ENCODE peak calls at places on chromosomes 2 and 18, in seven cellular contexts. One of them, this sample, is unnamed.

GRCh38 chr2:205280630-205281225 is 401.6 kb upstream of the NRP2 start:
- DNase-seq in spleen: no peak
- DNase-seq in adrenal gland: no peak
- DNase-seq in NB4: no peak
- DNase-seq in ovary: no peak
- DNase-seq in K562: no peak
- DNase-seq in H54: no peak
- DNase-seq in this sample: no peak

GRCh38 chr2:196293751-196294486 is 122.5 kb upstream of the STK17B start:
- DNase-seq in NB4: peak; percentile 18
- DNase-seq in K562: no peak
- DNase-seq in spleen: no peak
- DNase-seq in ovary: no peak
- DNase-seq in adrenal gland: no peak
- DNase-seq in H54: no peak
- DNase-seq in this sample: no peak

GRCh38 chr18:58542426-58543159 is 86.3 kb downstream of the ALPK2 start:
- DNase-seq in H54: no peak
- DNase-seq in ovary: no peak
- DNase-seq in spleen: no peak
- DNase-seq in K562: no peak
- DNase-seq in NB4: no peak
- DNase-seq in adrenal gland: no peak
- DNase-seq in this sample: no peak

GRCh38 chr2:218367415-218368149 is 10.9 kb downstream of the CATIP start:
- DNase-seq in ovary: peak; percentile 91
- DNase-seq in adrenal gland: peak; percentile 94
- DNase-seq in H54: no peak
- DNase-seq in spleen: peak; percentile 98
- DNase-seq in K562: peak; percentile 92
- DNase-seq in NB4: peak; percentile 99
- DNase-seq in this sample: peak; percentile 84

GRCh38 chr2:9752441-9753275 is 90.6 kb upstream of the TAF1B start:
- DNase-seq in ovary: peak; percentile 26
- DNase-seq in NB4: peak; percentile 38
- DNase-seq in spleen: no peak
- DNase-seq in adrenal gland: no peak
- DNase-seq in H54: peak; percentile 94
- DNase-seq in K562: peak; percentile 48
- DNase-seq in this sample: no peak

GRCh38 chr2:240795468-240795867 is 24.6 kb downstream of the KIF1A start:
- DNase-seq in K562: no peak
- DNase-seq in H54: no peak
- DNase-seq in ovary: peak; percentile 23
- DNase-seq in spleen: peak; percentile 56
- DNase-seq in NB4: no peak
- DNase-seq in adrenal gland: no peak
- DNase-seq in this sample: no peak

GRCh38 chr2:191846787-191847620 is at the start of gene CAVIN2:
- DNase-seq in ovary: peak; percentile 66
- DNase-seq in NB4: no peak
- DNase-seq in H54: peak; percentile 47
- DNase-seq in adrenal gland: peak; percentile 77
- DNase-seq in spleen: peak; percentile 76
- DNase-seq in K562: peak; percentile 48
- DNase-seq in this sample: peak; percentile 52

GRCh38 chr2:119950966-119951365 is 61.9 kb upstream of the EPB41L5 start:
- DNase-seq in NB4: no peak
- DNase-seq in spleen: no peak
- DNase-seq in adrenal gland: peak; percentile 57
- DNase-seq in K562: no peak
- DNase-seq in H54: no peak
- DNase-seq in ovary: no peak
- DNase-seq in this sample: no peak

GRCh38 chr18:13620206-13620672 is 106.1 kb downstream of the FAM210A start:
- DNase-seq in NB4: no peak
- DNase-seq in spleen: peak; percentile 64
- DNase-seq in adrenal gland: peak; percentile 36
- DNase-seq in K562: peak; percentile 1
- DNase-seq in ovary: no peak
- DNase-seq in H54: no peak
- DNase-seq in this sample: no peak

GRCh38 chr2:62596061-62596658 is 90.2 kb upstream of the TMEM17 start:
- DNase-seq in spleen: no peak
- DNase-seq in NB4: no peak
- DNase-seq in ovary: no peak
- DNase-seq in H54: peak; percentile 22
- DNase-seq in adrenal gland: no peak
- DNase-seq in K562: no peak
- DNase-seq in this sample: no peak

GRCh38 chr18:28637897-28638296 is 461.0 kb upstream of the CDH2 start:
- DNase-seq in H54: no peak
- DNase-seq in spleen: no peak
- DNase-seq in ovary: no peak
- DNase-seq in adrenal gland: no peak
- DNase-seq in NB4: peak; percentile 2
- DNase-seq in K562: no peak
- DNase-seq in this sample: no peak

GRCh38 chr2:154402138-154402714 is 296.3 kb upstream of the KCNJ3 start:
- DNase-seq in ovary: no peak
- DNase-seq in spleen: no peak
- DNase-seq in K562: no peak
- DNase-seq in adrenal gland: no peak
- DNase-seq in H54: peak; percentile 4
- DNase-seq in NB4: peak; percentile 34
- DNase-seq in this sample: peak; percentile 31

GRCh38 chr18:76388891-76389423 is 106.1 kb downstream of the ZNF516 start:
- DNase-seq in spleen: no peak
- DNase-seq in H54: no peak
- DNase-seq in adrenal gland: peak; percentile 52
- DNase-seq in NB4: no peak
- DNase-seq in K562: no peak
- DNase-seq in ovary: peak; percentile 68
- DNase-seq in this sample: no peak

DNA sequence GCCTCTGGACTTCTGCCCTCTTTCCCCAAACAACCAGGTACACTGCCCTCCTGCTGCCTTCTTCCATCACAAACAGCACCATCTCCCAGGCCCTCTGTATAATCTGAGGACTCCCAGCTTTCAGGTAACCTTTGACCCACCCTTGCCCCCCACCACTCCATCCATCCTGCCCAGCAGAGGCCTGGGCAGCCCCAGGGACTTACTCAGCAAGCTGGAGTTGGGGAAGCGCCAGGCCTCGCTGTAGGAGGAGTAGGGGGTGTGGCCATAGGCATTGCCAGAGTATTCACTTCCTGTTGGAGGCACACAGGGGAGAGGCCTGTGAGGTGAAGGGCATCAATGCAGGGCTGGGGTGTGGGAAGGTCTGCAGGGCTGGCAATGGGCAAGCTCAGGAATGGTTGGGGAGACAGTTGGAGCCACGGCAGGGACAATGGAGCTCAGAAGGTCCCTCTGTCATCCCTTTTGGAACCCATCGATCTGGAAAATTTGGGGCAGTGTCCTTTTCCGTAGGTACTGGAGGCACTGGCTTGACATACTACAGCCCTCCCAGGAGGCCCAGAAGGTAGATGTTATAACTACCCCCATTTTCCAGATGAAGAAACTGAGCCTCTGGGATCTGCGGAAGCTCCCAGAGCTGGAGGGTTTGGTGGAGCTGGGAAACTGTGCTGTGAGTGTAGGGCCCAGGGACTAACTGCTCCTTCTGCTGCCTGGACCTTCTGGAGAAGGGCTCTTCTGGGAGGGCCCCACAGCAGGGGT is 46.3 kb downstream of the PSD4 start:
- DNase-seq in ovary: no peak
- DNase-seq in spleen: no peak
- DNase-seq in H54: peak; percentile 77
- DNase-seq in adrenal gland: peak; percentile 89
- DNase-seq in K562: peak; percentile 46
- DNase-seq in NB4: peak; percentile 69
- DNase-seq in this sample: peak; percentile 55
- TF ChIP-seq POLR2A in ovary: no peak
- TF ChIP-seq POLR2A in spleen: no peak
- TF ChIP-seq POLR2A in H54: peak; percentile 34
- TF ChIP-seq POLR2A in adrenal gland: peak; percentile 15
- TF ChIP-seq POLR2A in K562: no peak
- TF ChIP-seq POLR2A in NB4: no peak
- TF ChIP-seq POLR2A in this sample: no peak

GRCh38 chr18:3179430-3180089 is 40.2 kb downstream of the MYOM1 start:
- DNase-seq in NB4: peak; percentile 79
- DNase-seq in spleen: no peak
- DNase-seq in K562: peak; percentile 36
- DNase-seq in ovary: no peak
- DNase-seq in adrenal gland: no peak
- DNase-seq in H54: no peak
- DNase-seq in this sample: no peak

GRCh38 chr18:3183103-3183717 is 36.6 kb downstream of the MYOM1 start:
- DNase-seq in adrenal gland: no peak
- DNase-seq in ovary: no peak
- DNase-seq in NB4: no peak
- DNase-seq in K562: no peak
- DNase-seq in H54: no peak
- DNase-seq in spleen: no peak
- DNase-seq in this sample: no peak

GRCh38 chr18:3175195-3175758 is 44.5 kb downstream of the MYOM1 start:
- DNase-seq in ovary: no peak
- DNase-seq in H54: no peak
- DNase-seq in spleen: no peak
- DNase-seq in NB4: no peak
- DNase-seq in K562: no peak
- DNase-seq in adrenal gland: no peak
- DNase-seq in this sample: no peak

GRCh38 chr18:3180325-3180724 is 39.4 kb downstream of the MYOM1 start:
- DNase-seq in H54: no peak
- DNase-seq in ovary: no peak
- DNase-seq in K562: no peak
- DNase-seq in spleen: no peak
- DNase-seq in NB4: no peak
- DNase-seq in adrenal gland: no peak
- DNase-seq in this sample: no peak

DNA sequence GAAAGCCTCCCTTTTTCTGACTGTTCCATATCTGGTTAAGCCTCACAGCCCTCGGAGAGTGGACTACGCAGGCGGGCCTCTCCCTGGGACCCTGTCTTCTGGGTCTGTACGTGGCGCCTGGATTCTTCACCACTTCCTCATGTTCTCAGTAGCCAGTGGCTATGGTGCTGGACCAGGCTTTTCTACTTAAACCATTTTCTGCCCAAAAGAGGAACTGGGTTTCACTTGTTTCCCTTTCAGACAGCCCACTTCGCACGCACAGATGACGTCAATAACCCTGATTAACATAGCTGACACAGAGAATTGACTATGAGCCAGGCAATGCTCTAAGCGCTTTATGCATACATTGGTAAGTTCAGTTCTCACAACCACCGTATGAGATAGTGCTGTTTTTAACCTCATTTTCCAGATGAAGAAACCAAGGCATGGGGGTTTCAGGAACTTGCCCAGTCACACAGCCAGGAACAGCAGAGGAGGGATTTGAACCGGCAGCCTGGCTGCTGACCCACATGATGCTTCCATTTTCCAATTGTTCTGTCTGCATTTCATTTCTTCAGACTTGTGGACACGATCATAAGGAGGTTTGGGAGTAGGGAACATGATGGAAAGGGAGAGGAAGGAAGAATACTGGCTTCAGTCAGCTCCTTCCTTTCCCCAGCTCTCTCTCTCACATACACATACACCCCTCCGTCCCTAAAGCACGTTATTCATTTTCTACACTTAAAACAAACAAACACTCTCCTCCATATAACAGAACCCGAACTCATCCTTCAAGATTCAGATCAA is 41.7 kb downstream of the MYOM1 start:
- DNase-seq in NB4: peak; percentile 98
- DNase-seq in spleen: peak; percentile 85
- DNase-seq in H54: no peak
- DNase-seq in K562: peak; percentile 56
- DNase-seq in adrenal gland: peak; percentile 71
- DNase-seq in ovary: no peak
- DNase-seq in this sample: peak; percentile 80
- TF ChIP-seq POLR2A in NB4: peak; percentile 43
- TF ChIP-seq POLR2A in spleen: no peak
- TF ChIP-seq POLR2A in H54: no peak
- TF ChIP-seq POLR2A in K562: no peak
- TF ChIP-seq POLR2A in adrenal gland: no peak
- TF ChIP-seq POLR2A in ovary: no peak
- TF ChIP-seq POLR2A in this sample: peak; percentile 60

DNA sequence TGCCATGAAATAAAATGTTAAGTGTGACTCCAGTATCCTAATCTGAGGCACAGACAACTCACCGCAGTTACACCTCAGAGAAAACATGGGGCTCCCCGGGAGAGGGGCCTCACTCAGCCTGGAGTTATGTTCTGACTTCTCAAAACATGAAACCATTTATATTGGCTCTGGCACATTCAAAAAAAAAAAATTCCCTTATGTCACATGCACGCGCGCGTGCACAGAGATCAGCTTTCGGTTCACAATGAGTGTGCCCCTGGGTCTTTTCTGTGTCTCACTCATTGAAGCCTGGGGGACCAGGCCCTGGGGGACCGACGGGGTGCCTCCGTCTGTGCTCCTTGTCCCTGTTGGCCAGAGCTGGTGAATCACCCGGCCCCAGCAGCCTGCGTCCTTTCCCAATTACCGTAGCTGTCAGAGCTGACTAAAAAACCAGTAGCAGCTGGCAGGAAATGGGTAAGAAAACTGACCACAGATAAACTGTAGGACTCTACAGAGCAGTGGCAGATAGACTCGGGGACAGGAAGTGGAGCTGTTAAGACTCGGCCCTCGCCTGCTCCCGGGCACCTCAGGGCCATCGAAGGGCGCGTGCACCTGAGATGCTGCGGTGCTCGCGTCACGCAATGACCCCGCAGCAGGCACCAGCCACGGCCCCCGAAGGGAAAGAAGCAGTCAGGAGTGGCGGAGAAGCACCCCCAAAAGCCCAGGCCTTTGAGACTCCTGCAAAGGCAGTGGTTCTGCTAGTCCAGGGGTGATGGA is 138.3 kb upstream of the ID2 start:
- DNase-seq in spleen: peak; percentile 89
- DNase-seq in H54: peak; percentile 94
- DNase-seq in ovary: no peak
- DNase-seq in adrenal gland: peak; percentile 87
- DNase-seq in NB4: peak; percentile 99
- DNase-seq in K562: no peak
- DNase-seq in this sample: peak; percentile 65
- TF ChIP-seq POLR2A in spleen: no peak
- TF ChIP-seq POLR2A in H54: no peak
- TF ChIP-seq POLR2A in ovary: no peak
- TF ChIP-seq POLR2A in adrenal gland: peak; percentile 35
- TF ChIP-seq POLR2A in NB4: no peak
- TF ChIP-seq POLR2A in K562: no peak
- TF ChIP-seq POLR2A in this sample: peak; percentile 64

DNA sequence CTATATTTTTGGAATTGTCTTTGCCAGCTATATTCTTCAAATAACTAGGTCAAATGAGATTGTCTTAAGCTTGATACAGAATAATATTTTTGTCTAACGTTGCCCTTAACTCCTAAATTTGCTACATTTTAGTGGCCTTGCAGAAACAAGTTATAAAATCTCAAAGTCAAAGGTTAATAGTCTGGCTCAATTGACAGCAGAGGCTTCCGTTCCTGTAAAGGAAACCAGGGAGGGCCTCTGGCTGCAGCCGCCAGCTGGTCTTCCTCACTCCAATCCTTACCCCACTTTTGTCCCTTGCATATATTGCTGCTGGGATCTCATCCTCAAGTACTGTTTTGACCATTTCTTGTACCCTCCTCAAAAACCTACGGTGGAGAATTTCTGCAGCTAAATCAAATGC is 17.1 kb downstream of the CYB5A start:
- DNase-seq in NB4: no peak
- DNase-seq in H54: no peak
- DNase-seq in K562: no peak
- DNase-seq in adrenal gland: no peak
- DNase-seq in spleen: no peak
- DNase-seq in ovary: no peak
- DNase-seq in this sample: no peak
- TF ChIP-seq POLR2A in NB4: no peak
- TF ChIP-seq POLR2A in H54: no peak
- TF ChIP-seq POLR2A in K562: no peak
- TF ChIP-seq POLR2A in adrenal gland: no peak
- TF ChIP-seq POLR2A in spleen: no peak
- TF ChIP-seq POLR2A in ovary: no peak
- TF ChIP-seq POLR2A in this sample: no peak